ENCODE peak calls at places on chromosomes 6 and 20, in seven cellular contexts. One of them, this sample, is unnamed. For H3K4me1, the result is how much of the 10 kb centered on the place peaks cover.

GRCh38 chr6:12467706-12468670 is 177.8 kb downstream of the EDN1 start:
- DNase-seq in heart right ventricle: no peak
- DNase-seq in cardiac muscle cell: no peak
- DNase-seq in SJSA1: no peak
- DNase-seq in GM12878: no peak
- DNase-seq in upper lobe of right lung: no peak
- DNase-seq in CD4-positive, alpha-beta memory T cell: no peak
- DNase-seq in this sample: no peak

GRCh38 chr6:167485186-167485978 is 160.5 kb downstream of the TTLL2 start:
- DNase-seq in heart right ventricle: no peak
- DNase-seq in GM12878: no peak
- DNase-seq in upper lobe of right lung: no peak
- DNase-seq in SJSA1: peak
- DNase-seq in CD4-positive, alpha-beta memory T cell: no peak
- DNase-seq in cardiac muscle cell: peak
- DNase-seq in this sample: no peak

GRCh38 chr6:47075741-47076421 is 33.7 kb upstream of the ADGRF1 start:
- DNase-seq in GM12878: no peak
- DNase-seq in heart right ventricle: no peak
- DNase-seq in cardiac muscle cell: no peak
- DNase-seq in upper lobe of right lung: no peak
- DNase-seq in SJSA1: no peak
- DNase-seq in CD4-positive, alpha-beta memory T cell: no peak
- DNase-seq in this sample: no peak

GRCh38 chr6:20044883-20045282 is 167.4 kb downstream of the MBOAT1 start:
- DNase-seq in CD4-positive, alpha-beta memory T cell: no peak
- DNase-seq in cardiac muscle cell: peak
- DNase-seq in GM12878: no peak
- DNase-seq in upper lobe of right lung: no peak
- DNase-seq in heart right ventricle: no peak
- DNase-seq in SJSA1: no peak
- DNase-seq in this sample: no peak

GRCh38 chr20:63774348-63774735 is 34.8 kb downstream of the SLC2A4RG start:
- DNase-seq in CD4-positive, alpha-beta memory T cell: no peak
- DNase-seq in heart right ventricle: no peak
- DNase-seq in GM12878: no peak
- DNase-seq in upper lobe of right lung: no peak
- DNase-seq in cardiac muscle cell: no peak
- DNase-seq in SJSA1: no peak
- DNase-seq in this sample: no peak

GRCh38 chr20:840858-841567 is 7.5 kb downstream of the FAM110A start:
- DNase-seq in cardiac muscle cell: no peak
- DNase-seq in heart right ventricle: no peak
- DNase-seq in CD4-positive, alpha-beta memory T cell: no peak
- DNase-seq in upper lobe of right lung: peak
- DNase-seq in SJSA1: no peak
- DNase-seq in GM12878: no peak
- DNase-seq in this sample: no peak

GRCh38 chr6:193773-194310 is 98.4 kb upstream of the DUSP22 start:
- DNase-seq in heart right ventricle: no peak
- DNase-seq in GM12878: peak
- DNase-seq in SJSA1: no peak
- DNase-seq in CD4-positive, alpha-beta memory T cell: peak
- DNase-seq in cardiac muscle cell: no peak
- DNase-seq in upper lobe of right lung: no peak
- DNase-seq in this sample: no peak

GRCh38 chr6:223763-224162 is 68.5 kb upstream of the DUSP22 start:
- DNase-seq in cardiac muscle cell: no peak
- DNase-seq in upper lobe of right lung: peak
- DNase-seq in CD4-positive, alpha-beta memory T cell: no peak
- DNase-seq in GM12878: no peak
- DNase-seq in heart right ventricle: no peak
- DNase-seq in SJSA1: no peak
- DNase-seq in this sample: no peak

GRCh38 chr20:50427740-50428462 is 82.3 kb upstream of the PTPN1 start:
- DNase-seq in upper lobe of right lung: no peak
- DNase-seq in GM12878: no peak
- DNase-seq in CD4-positive, alpha-beta memory T cell: no peak
- DNase-seq in cardiac muscle cell: no peak
- DNase-seq in heart right ventricle: peak
- DNase-seq in SJSA1: no peak
- DNase-seq in this sample: no peak

GRCh38 chr6:131257104-131257503 is 121.8 kb downstream of the AKAP7 start:
- DNase-seq in SJSA1: no peak
- DNase-seq in GM12878: no peak
- DNase-seq in cardiac muscle cell: no peak
- DNase-seq in upper lobe of right lung: peak
- DNase-seq in CD4-positive, alpha-beta memory T cell: no peak
- DNase-seq in heart right ventricle: no peak
- DNase-seq in this sample: no peak

GRCh38 chr6:121314407-121315112 is 19.7 kb downstream of the TBC1D32 start:
- DNase-seq in heart right ventricle: no peak
- DNase-seq in CD4-positive, alpha-beta memory T cell: no peak
- DNase-seq in upper lobe of right lung: no peak
- DNase-seq in cardiac muscle cell: no peak
- DNase-seq in SJSA1: no peak
- DNase-seq in GM12878: no peak
- DNase-seq in this sample: no peak

GRCh38 chr20:48730977-48731376 is 96.8 kb downstream of the PREX1 start:
- DNase-seq in CD4-positive, alpha-beta memory T cell: no peak
- DNase-seq in upper lobe of right lung: no peak
- DNase-seq in GM12878: no peak
- DNase-seq in SJSA1: no peak
- DNase-seq in cardiac muscle cell: no peak
- DNase-seq in heart right ventricle: no peak
- DNase-seq in this sample: no peak

GRCh38 chr20:1664911-1665310 is 7.3 kb upstream of the SIRPG start:
- DNase-seq in upper lobe of right lung: no peak
- DNase-seq in CD4-positive, alpha-beta memory T cell: peak
- DNase-seq in GM12878: peak
- DNase-seq in cardiac muscle cell: no peak
- DNase-seq in heart right ventricle: no peak
- DNase-seq in SJSA1: no peak
- DNase-seq in this sample: no peak

GRCh38 chr6:13026557-13026956 is 301.8 kb downstream of the TBC1D7 start:
- DNase-seq in heart right ventricle: no peak
- DNase-seq in upper lobe of right lung: no peak
- DNase-seq in SJSA1: no peak
- DNase-seq in CD4-positive, alpha-beta memory T cell: no peak
- DNase-seq in GM12878: no peak
- DNase-seq in cardiac muscle cell: no peak
- DNase-seq in this sample: no peak

GRCh38 chr6:15303162-15303919 is 57.5 kb downstream of the JARID2 start:
- DNase-seq in CD4-positive, alpha-beta memory T cell: no peak
- DNase-seq in cardiac muscle cell: peak
- DNase-seq in GM12878: no peak
- DNase-seq in SJSA1: no peak
- DNase-seq in heart right ventricle: no peak
- DNase-seq in upper lobe of right lung: no peak
- DNase-seq in this sample: no peak
- H3K4me1 ChIP-seq in CD4-positive, alpha-beta memory T cell: half or more
- H3K4me1 ChIP-seq in cardiac muscle cell: under half
- H3K4me1 ChIP-seq in GM12878: half or more
- H3K4me1 ChIP-seq in SJSA1: half or more
- H3K4me1 ChIP-seq in heart right ventricle: half or more
- H3K4me1 ChIP-seq in upper lobe of right lung: under half
- H3K4me1 ChIP-seq in this sample: under half

GRCh38 chr6:18380165-18380564 is 7.0 kb upstream of the RNF144B start:
- DNase-seq in heart right ventricle: no peak
- DNase-seq in SJSA1: no peak
- DNase-seq in GM12878: no peak
- DNase-seq in upper lobe of right lung: no peak
- DNase-seq in CD4-positive, alpha-beta memory T cell: no peak
- DNase-seq in cardiac muscle cell: no peak
- DNase-seq in this sample: no peak
- H3K27ac ChIP-seq in heart right ventricle: no peak
- H3K27ac ChIP-seq in SJSA1: no peak
- H3K27ac ChIP-seq in GM12878: no peak
- H3K27ac ChIP-seq in upper lobe of right lung: no peak
- H3K27ac ChIP-seq in CD4-positive, alpha-beta memory T cell: no peak
- H3K27ac ChIP-seq in cardiac muscle cell: no peak
- H3K27ac ChIP-seq in this sample: no peak

DNA sequence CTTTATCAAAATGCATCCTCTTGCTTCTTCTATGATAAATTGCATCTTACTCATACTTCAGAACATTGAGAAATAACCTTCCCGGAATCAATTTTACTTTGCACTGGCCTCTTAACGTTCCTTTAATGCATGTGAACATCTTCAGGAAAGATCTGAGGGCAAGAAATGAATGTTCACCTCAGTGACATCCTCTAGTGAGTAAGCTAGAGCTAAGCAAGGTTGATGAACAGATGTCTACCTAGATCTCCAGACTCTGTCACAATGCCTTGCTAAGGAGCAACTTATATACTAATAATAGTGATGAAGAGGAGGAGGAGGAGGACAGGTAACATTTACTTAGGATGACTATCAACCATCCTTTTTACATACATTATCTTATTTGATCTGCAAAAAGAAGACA is 16.8 kb upstream of the HINT3 start:
- DNase-seq in GM12878: no peak
- DNase-seq in cardiac muscle cell: no peak
- DNase-seq in CD4-positive, alpha-beta memory T cell: no peak
- DNase-seq in SJSA1: no peak
- DNase-seq in upper lobe of right lung: no peak
- DNase-seq in heart right ventricle: no peak
- DNase-seq in this sample: no peak
- H3K4me1 ChIP-seq in GM12878: under half
- H3K4me1 ChIP-seq in cardiac muscle cell: under half
- H3K4me1 ChIP-seq in CD4-positive, alpha-beta memory T cell: under half
- H3K4me1 ChIP-seq in SJSA1: under half
- H3K4me1 ChIP-seq in upper lobe of right lung: under half
- H3K4me1 ChIP-seq in heart right ventricle: under half
- H3K4me1 ChIP-seq in this sample: under half

DNA sequence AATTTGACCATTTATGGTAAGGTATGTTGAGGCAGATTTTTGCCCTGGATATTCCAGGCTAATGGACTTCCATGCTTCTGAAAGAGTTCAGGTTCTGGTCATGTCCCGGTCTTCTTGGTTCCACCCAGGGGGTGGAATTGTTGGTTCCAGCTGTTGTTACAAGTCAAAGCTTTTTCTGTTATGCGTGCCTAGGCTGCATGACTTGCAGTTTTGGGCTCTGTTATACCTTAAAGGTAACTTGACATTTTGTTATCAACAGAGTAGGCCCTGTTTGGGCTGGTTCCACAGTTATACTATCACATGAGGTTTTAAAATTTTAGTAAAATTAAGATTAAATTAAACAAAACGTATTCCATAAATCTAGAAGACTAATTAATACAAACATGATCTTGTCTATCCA is 167.1 kb downstream of the COL9A1 start:
- DNase-seq in SJSA1: no peak
- DNase-seq in heart right ventricle: no peak
- DNase-seq in upper lobe of right lung: no peak
- DNase-seq in cardiac muscle cell: no peak
- DNase-seq in CD4-positive, alpha-beta memory T cell: no peak
- DNase-seq in GM12878: no peak
- DNase-seq in this sample: no peak
- H3K27ac ChIP-seq in SJSA1: no peak
- H3K27ac ChIP-seq in heart right ventricle: no peak
- H3K27ac ChIP-seq in upper lobe of right lung: no peak
- H3K27ac ChIP-seq in cardiac muscle cell: no peak
- H3K27ac ChIP-seq in CD4-positive, alpha-beta memory T cell: no peak
- H3K27ac ChIP-seq in GM12878: no peak
- H3K27ac ChIP-seq in this sample: no peak

DNA sequence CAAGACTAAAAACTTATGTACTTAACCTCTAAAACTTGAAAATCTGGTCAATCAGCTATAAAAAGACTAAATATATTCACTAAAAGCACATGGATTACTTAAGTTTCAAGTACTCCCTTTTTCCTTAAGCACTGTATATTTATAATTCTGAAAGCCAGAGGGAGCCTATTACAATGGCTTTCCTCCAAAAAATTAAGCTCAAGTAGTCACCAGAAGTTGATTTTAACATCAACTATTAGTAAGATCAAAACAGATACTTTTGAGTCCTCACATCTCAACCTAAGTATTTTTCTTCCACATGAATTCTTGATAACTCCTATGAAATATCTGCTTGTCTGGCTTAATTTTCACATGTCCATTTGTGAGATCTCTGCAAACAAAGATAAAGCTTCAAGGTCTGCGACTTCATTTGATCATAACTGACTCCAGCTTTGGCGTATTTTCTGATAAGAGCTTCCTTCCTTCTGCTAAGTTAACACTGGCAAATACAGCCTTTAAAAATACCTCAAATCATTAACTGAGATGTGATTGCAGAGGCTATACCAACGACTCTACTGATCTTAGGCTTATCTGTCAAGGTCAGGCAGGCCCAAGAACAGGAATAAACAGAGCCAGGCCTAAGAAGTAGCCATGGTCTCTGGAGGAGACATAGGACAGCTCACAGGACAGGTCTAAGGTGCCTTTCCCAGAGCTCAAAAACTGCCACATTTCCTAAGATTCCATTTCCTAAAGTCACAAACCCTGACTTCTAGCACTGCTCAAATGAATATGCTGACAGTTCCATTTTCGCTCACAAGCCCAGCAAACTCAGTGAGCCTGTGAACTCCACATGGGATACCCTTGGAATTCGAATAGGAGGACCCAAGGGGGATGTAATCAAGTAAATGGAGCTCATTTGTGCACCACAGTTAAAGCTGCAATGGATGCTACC is 10.0 kb downstream of the SNX5 start:
- DNase-seq in cardiac muscle cell: no peak
- DNase-seq in SJSA1: no peak
- DNase-seq in CD4-positive, alpha-beta memory T cell: no peak
- DNase-seq in heart right ventricle: no peak
- DNase-seq in upper lobe of right lung: no peak
- DNase-seq in GM12878: no peak
- DNase-seq in this sample: no peak
- H3K4me1 ChIP-seq in cardiac muscle cell: under half
- H3K4me1 ChIP-seq in SJSA1: under half
- H3K4me1 ChIP-seq in CD4-positive, alpha-beta memory T cell: half or more
- H3K4me1 ChIP-seq in heart right ventricle: half or more
- H3K4me1 ChIP-seq in upper lobe of right lung: half or more
- H3K4me1 ChIP-seq in GM12878: under half
- H3K4me1 ChIP-seq in this sample: under half

GRCh38 chr20:43231829-43232228 is 42.1 kb upstream of the PTPRT start:
- DNase-seq in GM12878: no peak
- DNase-seq in upper lobe of right lung: no peak
- DNase-seq in SJSA1: no peak
- DNase-seq in CD4-positive, alpha-beta memory T cell: no peak
- DNase-seq in heart right ventricle: no peak
- DNase-seq in cardiac muscle cell: no peak
- DNase-seq in this sample: no peak
- H3K27ac ChIP-seq in GM12878: no peak
- H3K27ac ChIP-seq in upper lobe of right lung: no peak
- H3K27ac ChIP-seq in SJSA1: no peak
- H3K27ac ChIP-seq in CD4-positive, alpha-beta memory T cell: no peak
- H3K27ac ChIP-seq in heart right ventricle: no peak
- H3K27ac ChIP-seq in cardiac muscle cell: no peak
- H3K27ac ChIP-seq in this sample: no peak

GRCh38 chr6:52566853-52567279 is 10.0 kb downstream of the TRAM2 start:
- DNase-seq in upper lobe of right lung: no peak
- DNase-seq in cardiac muscle cell: no peak
- DNase-seq in heart right ventricle: no peak
- DNase-seq in GM12878: no peak
- DNase-seq in CD4-positive, alpha-beta memory T cell: no peak
- DNase-seq in SJSA1: no peak
- DNase-seq in this sample: peak
- H3K4me1 ChIP-seq in upper lobe of right lung: under half
- H3K4me1 ChIP-seq in cardiac muscle cell: under half
- H3K4me1 ChIP-seq in heart right ventricle: half or more
- H3K4me1 ChIP-seq in GM12878: under half
- H3K4me1 ChIP-seq in CD4-positive, alpha-beta memory T cell: under half
- H3K4me1 ChIP-seq in SJSA1: under half
- H3K4me1 ChIP-seq in this sample: under half

GRCh38 chr20:31824125-31824485 is 4.9 kb downstream of the MYLK2 start:
- DNase-seq in heart right ventricle: no peak
- DNase-seq in cardiac muscle cell: no peak
- DNase-seq in SJSA1: no peak
- DNase-seq in CD4-positive, alpha-beta memory T cell: no peak
- DNase-seq in upper lobe of right lung: peak
- DNase-seq in GM12878: no peak
- DNase-seq in this sample: no peak
- H3K27ac ChIP-seq in heart right ventricle: no peak
- H3K27ac ChIP-seq in cardiac muscle cell: no peak
- H3K27ac ChIP-seq in SJSA1: no peak
- H3K27ac ChIP-seq in CD4-positive, alpha-beta memory T cell: no peak
- H3K27ac ChIP-seq in upper lobe of right lung: no peak
- H3K27ac ChIP-seq in GM12878: no peak
- H3K27ac ChIP-seq in this sample: no peak

This sample was measured in aorta.